ENCODE peak calls at places on chromosomes 12 and 14, in six cellular contexts. S, J, X, K, E and G are unnamed samples.

GRCh38 chr14:61452452-61452851 is 131.1 kb downstream of the PRKCH start:
- DNase-seq in S (no peak), E (no peak), K (no peak), J (no peak), X (no peak), G (no peak)

GRCh38 chr12:108722992-108723766 is 8.1 kb downstream of the CORO1C start:
- DNase-seq in K (peak; percentile 46), J (peak; percentile 87), X (no peak), S (peak; percentile 72), E (peak; percentile 95), G (no peak)

GRCh38 chr12:93989913-93990312 is 158.5 kb upstream of the PLXNC1 start:
- DNase-seq in E (no peak), J (no peak), X (no peak), K (no peak), S (no peak), G (no peak)

GRCh38 chr14:51069065-51069464 is 25.8 kb downstream of the TRIM9 start:
- DNase-seq in J (peak; percentile 23), X (no peak), S (peak; percentile 12), K (no peak), E (no peak), G (no peak)

GRCh38 chr12:68310370-68310769 is 21.8 kb downstream of the MDM1 start:
- DNase-seq in K (no peak), J (peak; percentile 68), E (peak; percentile 95), X (no peak), S (peak; percentile 51), G (peak; percentile 48)

GRCh38 chr12:111448831-111449790 is 43.4 kb downstream of the SH2B3 start:
- DNase-seq in J (no peak), E (no peak), S (no peak), K (peak; percentile 19), X (no peak), G (no peak)

GRCh38 chr14:68995731-68996130 is 16.6 kb upstream of the ACTN1 start:
- DNase-seq in K (no peak), E (no peak), J (no peak), S (no peak), X (no peak), G (no peak)

GRCh38 chr14:90785474-90785873 is 30.8 kb downstream of the TTC7B start:
- DNase-seq in S (peak; percentile 19), K (peak; percentile 64), J (no peak), E (no peak), X (peak; percentile 72), G (no peak)

GRCh38 chr12:3076730-3077571 is at the start of gene TSPAN9:
- DNase-seq in J (peak; percentile 71), E (peak; percentile 48), S (no peak), X (peak; percentile 76), K (peak; percentile 30), G (no peak)

GRCh38 chr12:76329163-76329562 is 19.1 kb downstream of the BBS10 start:
- DNase-seq in X (no peak), S (peak; percentile 43), E (peak; percentile 86), J (peak; percentile 97), K (no peak), G (no peak)

GRCh38 chr14:103712633-103713247 is 2.5 kb downstream of the XRCC3 start:
- DNase-seq in E (no peak), X (no peak), J (no peak), S (no peak), K (no peak), G (no peak)

GRCh38 chr14:103708750-103709187 is 6.5 kb downstream of the XRCC3 start:
- DNase-seq in K (no peak), S (no peak), J (no peak), E (no peak), X (no peak), G (no peak)

GRCh38 chr14:103709814-103710213 is 5.4 kb downstream of the XRCC3 start:
- DNase-seq in K (no peak), E (no peak), J (no peak), X (no peak), S (no peak), G (no peak)

GRCh38 chr14:103711516-103712431 is 3.5 kb downstream of the XRCC3 start:
- DNase-seq in K (no peak), J (peak; percentile 43), E (no peak), X (no peak), S (no peak), G (no peak)

GRCh38 chr14:103710771-103711392 is 4.4 kb downstream of the XRCC3 start:
- DNase-seq in S (no peak), E (no peak), X (no peak), J (no peak), K (no peak), G (no peak)
- TF ChIP-seq CTCF in S (no peak), E (no peak), X (no peak), J (no peak), K (no peak), G (no peak)

DNA sequence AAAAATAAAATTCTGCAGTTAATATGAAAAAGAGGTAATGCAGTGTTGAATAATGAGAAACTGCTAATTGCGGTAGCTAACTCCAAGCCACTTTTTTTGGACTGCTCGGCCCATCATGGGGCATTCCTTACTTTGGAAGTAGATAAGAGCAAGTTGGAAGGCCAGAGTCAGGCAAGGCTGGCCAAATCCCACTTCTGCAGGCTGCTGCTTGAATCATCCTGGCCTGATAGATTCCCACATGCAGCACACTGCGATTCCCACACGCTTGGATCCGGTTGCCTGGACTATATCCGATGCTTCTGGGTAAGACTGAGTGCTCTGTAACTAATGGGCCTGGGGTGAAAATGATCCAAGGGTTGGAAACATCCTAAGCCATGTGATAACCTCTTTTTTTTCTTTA is 10.6 kb downstream of the EIF2B2 start:
- DNase-seq in K (no peak), J (peak; percentile 52), X (no peak), E (no peak), S (no peak), G (no peak)
- TF ChIP-seq CTCF in K (no peak), J (no peak), X (no peak), E (no peak), S (no peak), G (no peak)

DNA sequence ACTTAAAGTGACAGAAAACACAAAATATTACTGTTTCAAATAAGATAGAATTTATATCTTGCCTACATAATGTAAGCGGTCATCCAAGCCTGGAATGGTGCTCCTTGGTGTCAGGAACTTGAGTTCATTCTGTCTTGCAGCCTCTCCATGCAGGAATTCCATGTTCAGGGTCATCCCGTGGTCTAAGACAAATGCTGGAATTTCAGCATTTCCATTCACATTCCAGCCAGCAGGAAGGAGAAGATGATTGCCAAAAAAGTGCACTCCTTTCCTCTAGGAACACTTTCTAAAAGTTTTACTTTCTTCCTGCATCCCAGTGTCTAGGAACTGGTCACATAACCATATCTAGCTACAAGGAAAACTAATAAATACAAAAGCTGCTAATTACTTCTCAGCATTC is 106.3 kb downstream of the PTPRO start:
- DNase-seq in X (peak; percentile 77), K (no peak), S (no peak), E (no peak), J (peak; percentile 1), G (no peak)
- TF ChIP-seq CTCF in X (peak; percentile 17), K (no peak), S (no peak), E (no peak), J (no peak), G (no peak)

DNA sequence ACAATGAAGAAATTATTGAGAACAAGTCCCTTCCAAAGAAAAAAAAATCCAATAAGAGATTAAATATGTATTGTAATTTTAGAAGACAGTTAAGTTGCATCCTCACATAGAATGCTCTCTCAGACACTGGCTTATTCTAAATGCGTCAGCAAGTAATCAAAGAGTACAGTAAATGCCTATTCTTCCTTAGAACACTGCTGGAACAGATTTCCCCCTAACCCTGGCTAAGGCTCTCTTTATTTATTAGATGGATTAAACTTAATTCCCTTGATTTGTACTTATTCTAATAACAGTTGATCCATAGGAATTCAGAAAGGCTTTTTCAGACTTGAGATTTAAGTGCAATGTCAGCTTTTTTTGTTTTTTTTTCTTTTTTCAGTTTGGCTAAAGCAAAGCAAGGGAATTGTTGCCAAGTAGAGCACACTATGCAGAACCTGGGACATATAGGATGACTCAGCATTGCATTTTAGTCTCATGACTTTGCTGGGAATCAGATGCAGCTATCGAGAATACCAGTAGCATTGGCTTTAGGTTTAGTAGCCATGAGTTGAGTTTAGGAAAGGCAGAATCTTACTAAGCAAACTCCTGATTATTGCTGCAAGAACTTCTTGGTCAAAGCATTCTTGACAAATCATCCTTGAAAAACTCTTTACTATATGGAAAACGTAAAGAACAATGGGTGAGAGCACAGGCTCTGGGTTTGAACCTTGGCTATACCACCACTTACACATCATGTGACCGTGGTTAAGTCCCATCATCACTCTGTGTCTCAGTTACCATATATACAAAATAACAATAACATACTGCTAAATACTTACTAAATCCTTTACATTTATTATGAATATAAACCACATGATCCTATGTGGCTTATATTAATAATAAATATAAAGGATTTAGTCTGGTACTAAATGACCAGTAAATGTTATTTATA is 26.7 kb downstream of the MED21 start:
- DNase-seq in S (peak; percentile 72), X (no peak), K (no peak), E (peak; percentile 91), J (peak; percentile 77), G (peak; percentile 25)
- TF ChIP-seq CTCF in S (no peak), X (no peak), K (no peak), E (no peak), J (no peak), G (no peak)

GRCh38 chr14:84520711-84521338 is 1009.1 kb upstream of the FLRT2 start:
- DNase-seq in S (no peak), K (no peak), E (peak; percentile 5), X (no peak), J (peak; percentile 2), G (no peak)
- TF ChIP-seq CTCF in S (no peak), K (no peak), E (no peak), X (no peak), J (no peak), G (no peak)